ENCODE peak calls at places on chromosome 5, in nine cellular contexts. P, N, K, D, U, T, I, J and X are unnamed samples.

GRCh38 chr5:116738270-116738947 is 163.8 kb upstream of the SEMA6A start:
- DNase-seq in N (no peak), I (no peak), T (no peak), P (no peak), D (no peak), U (no peak), J (no peak), K (no peak), X (no peak)

GRCh38 chr5:174935854-174936474 is 211.6 kb downstream of the MSX2 start:
- DNase-seq in U (peak; percentile 69), T (peak; percentile 49), N (peak; percentile 53), D (peak; percentile 7), K (peak; percentile 62), J (peak; percentile 62), I (no peak), P (peak; percentile 82), X (peak; percentile 39)

GRCh38 chr5:158979749-158980521 is 119.8 kb downstream of the EBF1 start:
- DNase-seq in N (no peak), J (peak; percentile 70), D (no peak), K (peak; percentile 75), T (peak; percentile 38), U (peak; percentile 72), P (peak; percentile 27), I (peak; percentile 83), X (no peak)

GRCh38 chr5:2710910-2711309 is 40.6 kb downstream of the IRX2 start:
- DNase-seq in D (no peak), K (peak; percentile 40), P (no peak), I (no peak), N (no peak), T (no peak), J (peak; percentile 7), U (peak; percentile 35), X (no peak)

GRCh38 chr5:127080001-127080478 is 6.7 kb upstream of the C5orf63 start:
- DNase-seq in D (no peak), N (no peak), I (no peak), K (no peak), J (peak; percentile 64), T (no peak), U (peak; percentile 52), P (no peak), X (no peak)

GRCh38 chr5:173283318-173284288 is 44.6 kb downstream of the STC2 start:
- DNase-seq in P (peak; percentile 92), T (peak; percentile 68), D (peak; percentile 58), J (peak; percentile 84), N (no peak), K (peak; percentile 49), I (no peak), U (peak; percentile 79), X (peak; percentile 85)

GRCh38 chr5:166845044-166845443 is 1446.4 kb upstream of the WWC1 start:
- DNase-seq in I (no peak), D (no peak), K (peak; percentile 22), U (peak; percentile 76), N (peak; percentile 7), P (peak; percentile 43), T (no peak), J (peak; percentile 17), X (no peak)

GRCh38 chr5:134038143-134038542 is 33.4 kb upstream of the VDAC1 start:
- DNase-seq in U (no peak), T (no peak), D (no peak), N (no peak), I (no peak), P (no peak), K (no peak), J (no peak), X (no peak)

GRCh38 chr5:99004960-99005359 is 76.2 kb upstream of the CHD1 start:
- DNase-seq in T (no peak), K (peak; percentile 6), U (no peak), D (peak; percentile 8), N (no peak), I (no peak), J (no peak), P (no peak), X (peak; percentile 45)

GRCh38 chr5:175696139-175696854 is 38.4 kb downstream of the HRH2 start:
- DNase-seq in J (no peak), D (peak; percentile 69), T (peak; percentile 90), K (no peak), U (peak; percentile 60), P (peak; percentile 35), N (peak; percentile 90), I (no peak), X (peak; percentile 89)

GRCh38 chr5:101782352-101783087 is 513.6 kb downstream of the SLCO4C1 start:
- DNase-seq in K (no peak), J (no peak), N (no peak), I (no peak), T (no peak), P (no peak), U (no peak), D (no peak), X (no peak)

GRCh38 chr5:157516016-157516415 is 56.0 kb downstream of the NIPAL4 start:
- DNase-seq in J (peak; percentile 72), N (no peak), D (no peak), U (peak; percentile 88), T (no peak), I (no peak), P (no peak), K (peak; percentile 94), X (peak; percentile 19)

GRCh38 chr5:83877911-83878706 is 157.5 kb upstream of the HAPLN1 start:
- DNase-seq in T (no peak), D (no peak), N (no peak), U (no peak), P (no peak), K (peak; percentile 8), J (peak; percentile 1), I (no peak), X (no peak)

GRCh38 chr5:96537386-96537785 is 104.3 kb upstream of the PCSK1 start:
- DNase-seq in P (no peak), K (peak; percentile 92), J (peak; percentile 71), I (no peak), T (no peak), U (peak; percentile 44), D (no peak), N (peak; percentile 13), X (peak; percentile 25)

GRCh38 chr5:142977363-142978051 is 207.3 kb downstream of the ARHGAP26 start:
- DNase-seq in I (no peak), T (no peak), N (peak; percentile 81), J (peak; percentile 37), U (peak; percentile 93), K (peak; percentile 88), P (no peak), D (peak; percentile 11), X (peak; percentile 62)

GRCh38 chr5:21680196-21680595 is 1172.9 kb downstream of the CDH12 start:
- DNase-seq in P (no peak), N (no peak), I (no peak), U (peak; percentile 88), D (no peak), K (peak; percentile 96), T (no peak), J (peak; percentile 62), X (no peak)

GRCh38 chr5:91494447-91495001 is 111.4 kb upstream of the ARRDC3 start:
- DNase-seq in U (no peak), J (no peak), K (no peak), N (no peak), T (no peak), D (no peak), I (no peak), P (no peak), X (no peak)

GRCh38 chr5:42970636-42971559 is 69.2 kb downstream of the ANXA2R start:
- DNase-seq in N (no peak), D (no peak), T (no peak), J (no peak), K (no peak), I (no peak), U (peak; percentile 17), P (no peak), X (peak; percentile 37)

GRCh38 chr5:179800696-179801201 is 5.9 kb downstream of the MGAT4B start:
- DNase-seq in T (no peak), D (no peak), U (no peak), J (no peak), I (peak; percentile 72), K (no peak), N (no peak), P (no peak), X (no peak)
- TF ChIP-seq CTCF in T (no peak), D (no peak), U (no peak), J (no peak), I (no peak), K (no peak), N (no peak), P (no peak), X (no peak)

DNA sequence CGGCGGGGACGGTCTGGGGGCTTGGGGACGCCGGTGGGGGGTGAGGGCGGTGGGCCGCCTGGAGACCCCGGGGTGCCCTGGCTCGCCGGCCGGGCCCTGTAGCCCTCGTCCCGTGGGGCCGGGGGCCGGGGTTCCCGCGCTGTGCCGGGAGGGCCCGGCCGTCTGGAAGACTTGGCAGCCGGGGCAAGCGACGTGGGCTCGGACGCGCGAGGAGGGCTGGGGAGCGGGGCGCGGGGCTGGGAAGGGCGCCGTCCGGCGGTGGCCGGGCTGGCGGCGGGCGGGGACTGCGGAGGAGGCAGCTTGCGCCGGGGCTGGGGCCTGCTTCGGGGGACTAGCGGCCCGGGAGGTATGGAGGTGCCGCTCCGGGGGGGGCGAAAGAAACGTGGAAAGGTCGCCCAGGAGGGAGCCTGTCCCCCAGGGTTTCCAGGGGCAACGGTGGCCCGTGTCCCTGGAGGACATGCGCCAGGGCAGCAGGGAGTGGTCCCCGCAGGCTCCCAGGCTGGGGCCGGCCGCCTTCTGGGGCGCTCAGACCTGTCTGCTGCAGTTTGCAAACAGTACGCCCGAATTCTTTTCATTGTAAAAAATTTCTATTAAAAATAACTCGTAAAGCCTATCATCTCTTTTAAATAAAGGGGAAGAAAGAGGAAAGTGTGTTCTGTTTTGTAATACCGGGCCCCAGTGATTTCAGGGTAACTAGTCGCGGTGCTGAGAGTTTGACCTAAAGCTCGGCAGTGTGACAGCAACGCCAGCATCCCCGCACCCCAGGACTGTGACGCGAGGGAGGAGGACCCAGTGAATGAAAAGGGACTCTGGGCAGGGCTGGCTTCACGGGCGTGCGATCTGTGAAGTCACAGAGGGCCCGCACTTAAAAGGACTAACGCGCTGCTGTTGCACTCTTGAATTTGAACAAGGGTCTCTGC is 752 bp upstream of the ANKH start:
- DNase-seq in K (peak; percentile 37), J (peak; percentile 66), D (peak; percentile 45), N (peak; percentile 40), I (peak; percentile 87), U (peak; percentile 27), P (peak; percentile 42), T (peak; percentile 76), X (peak; percentile 82)
- TF ChIP-seq CTCF in K (no peak), J (no peak), D (no peak), N (no peak), I (no peak), U (no peak), P (no peak), T (peak; percentile 11), X (peak; percentile 28)

GRCh38 chr5:151200913-151201445 is 22.9 kb downstream of the CCDC69 start:
- DNase-seq in U (no peak), P (no peak), K (no peak), D (no peak), N (peak; percentile 2), T (no peak), I (peak; percentile 57), J (no peak), X (no peak)
- TF ChIP-seq CTCF in U (no peak), P (no peak), K (no peak), D (no peak), N (no peak), T (no peak), I (no peak), J (no peak), X (no peak)

DNA sequence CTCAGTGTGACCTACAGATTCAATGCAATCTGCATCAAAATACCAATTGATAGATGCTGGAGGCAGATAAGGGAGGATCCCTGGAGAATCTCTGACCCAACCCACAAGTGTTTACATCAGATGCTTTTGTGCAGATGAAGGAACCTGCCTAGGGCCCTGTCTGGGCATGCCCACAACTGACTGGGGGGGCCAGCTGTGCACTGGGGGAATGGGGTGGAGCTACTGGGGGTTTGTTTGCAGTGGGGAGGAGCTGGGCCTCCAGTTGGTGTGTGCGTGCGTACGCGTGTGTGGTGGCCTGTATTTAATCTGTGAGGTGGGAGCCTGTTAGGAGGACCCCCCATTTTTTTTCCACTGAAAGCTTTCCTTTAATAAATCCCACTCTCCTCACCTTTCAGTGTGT is 244.9 kb downstream of the TRIM36 start:
- DNase-seq in K (no peak), N (no peak), J (no peak), I (no peak), D (no peak), P (no peak), T (no peak), U (no peak), X (no peak)
- TF ChIP-seq CTCF in K (no peak), N (no peak), J (no peak), I (no peak), D (no peak), P (no peak), T (no peak), U (no peak), X (no peak)